ENCODE peak calls at places on chromosomes 16 and 17, in five cellular contexts. S is brain microvascular endothelial cell, H is naive B cell, Y is psoas muscle, L is Caki2. B is an unnamed sample.

GRCh38 chr17:10798910-10799309 is 5.0 kb downstream of the TMEM238L start:
- DNase-seq in S (no peak), H (no peak), Y (no peak), L (no peak), B (no peak)

GRCh38 chr17:31585280-31585630 is 193.8 kb downstream of the RAB11FIP4 start:
- DNase-seq in H (no peak), Y (no peak), S (no peak), L (no peak), B (no peak)

GRCh38 chr17:77741109-77741508 is 217.4 kb upstream of the TNRC6C start:
- DNase-seq in L (no peak), H (no peak), Y (no peak), S (no peak), B (no peak)

GRCh38 chr16:84607694-84608093 is 10.2 kb downstream of the COTL1 start:
- DNase-seq in L (no peak), H (peak), S (no peak), Y (no peak), B (no peak)

GRCh38 chr16:66357523-66357928 is 9.0 kb upstream of the CDH5 start:
- DNase-seq in L (peak), S (peak), Y (no peak), H (no peak), B (peak)

GRCh38 chr17:1490643-1491405 is 1.7 kb downstream of the MYO1C start:
- DNase-seq in H (peak), L (peak), S (no peak), Y (peak), B (peak)

GRCh38 chr16:23257682-23258081 is 44.4 kb upstream of the SCNN1B start:
- DNase-seq in S (no peak), L (no peak), Y (no peak), H (no peak), B (no peak)

GRCh38 chr16:89325861-89326471 is 108.5 kb downstream of the ZNF778 start:
- DNase-seq in H (no peak), L (peak), S (peak), Y (no peak), B (no peak)

GRCh38 chr16:49833055-49833454 is 22.9 kb downstream of the ZNF423 start:
- DNase-seq in H (no peak), S (no peak), L (no peak), Y (peak), B (no peak)

GRCh38 chr16:19382084-19382801 is 35.4 kb upstream of the TMC5 start:
- DNase-seq in L (no peak), Y (no peak), H (no peak), S (no peak), B (no peak)

GRCh38 chr16:88701541-88702363 is 4.5 kb downstream of the RNF166 start:
- DNase-seq in S (no peak), H (no peak), L (no peak), Y (no peak), B (no peak)

GRCh38 chr17:38572665-38573365 is 32.9 kb downstream of the SRCIN1 start:
- DNase-seq in Y (no peak), L (no peak), H (no peak), S (no peak), B (peak)

GRCh38 chr17:27649929-27650328 is 18.9 kb downstream of the LGALS9 start:
- DNase-seq in S (no peak), L (no peak), H (no peak), Y (peak), B (no peak)

GRCh38 chr17:1638171-1638583 is 7.4 kb downstream of the SCARF1 start:
- DNase-seq in S (no peak), L (no peak), H (no peak), Y (no peak), B (no peak)

GRCh38 chr17:38510424-38511125 is 82.3 kb downstream of the ARHGAP23 start:
- DNase-seq in H (no peak), Y (no peak), L (peak), S (no peak), B (peak)

GRCh38 chr17:75064867-75065561 is 18.0 kb downstream of the KCTD2 start:
- DNase-seq in S (no peak), L (no peak), Y (no peak), H (no peak), B (no peak)

GRCh38 chr17:18226284-18226945 is 980 bp downstream of the LLGL1 start:
- DNase-seq in H (peak), Y (no peak), S (no peak), L (no peak), B (no peak)

GRCh38 chr17:50361561-50362480 is 11.2 kb downstream of the MRPL27 start:
- DNase-seq in L (peak), H (peak), S (peak), Y (peak), B (peak)

GRCh38 chr17:74132354-74132753 is 71.1 kb upstream of the RPL38 start:
- DNase-seq in H (no peak), S (no peak), L (no peak), Y (no peak), B (no peak)

GRCh38 chr16:22372882-22373661 is 1.3 kb downstream of the CDR2 start:
- DNase-seq in Y (no peak), L (no peak), H (no peak), S (no peak), B (no peak)

GRCh38 chr17:16381496-16381820 is 567 bp downstream of the UBB start:
- DNase-seq in Y (no peak), L (no peak), H (no peak), S (no peak), B (no peak)

GRCh38 chr17:64780096-64781012 is 118.2 kb upstream of the SMURF2 start:
- DNase-seq in Y (peak), L (no peak), H (peak), S (no peak), B (peak)

GRCh38 chr16:66295191-66295590 is 71.3 kb upstream of the CDH5 start:
- DNase-seq in L (no peak), H (no peak), S (no peak), Y (no peak), B (no peak)

GRCh38 chr16:79363035-79363434 is 237.5 kb downstream of the MAF start:
- DNase-seq in H (no peak), L (no peak), S (no peak), Y (no peak), B (no peak)

GRCh38 chr17:2054262-2054739 is 602 bp upstream of the HIC1 start:
- DNase-seq in S (no peak), L (peak), H (no peak), Y (no peak), B (peak)

GRCh38 chr17:9021158-9021984 is at the start of gene NTN1:
- DNase-seq in H (peak), L (peak), Y (peak), S (no peak), B (peak)